ENCODE peak calls at places on chromosomes 4 and X, in six cellular contexts. L is neural progenitor cell, J is glutamatergic neuron, D is psoas muscle, O is cardiac fibroblast, Y is bronchial epithelial cell. N is an unnamed sample.

GRCh38 chr4:20253799-20254409 is 2.2 kb downstream of the SLIT2 start:
- DNase-seq in Y (no peak), D (peak; percentile 71), O (peak; percentile 52), J (peak; percentile 46), L (peak; percentile 48), N (peak; percentile 30)

GRCh38 chrX:53089224-53089842 is 4.6 kb upstream of the KANTR start:
- DNase-seq in L (peak; percentile 52), Y (peak; percentile 63), D (peak; percentile 63), J (peak; percentile 43), O (peak; percentile 75), N (peak; percentile 67)

GRCh38 chr4:1864076-1865008 is 6.9 kb upstream of the NSD2 start:
- DNase-seq in D (no peak), Y (no peak), O (no peak), L (peak; percentile 86), J (peak; percentile 55), N (no peak)

GRCh38 chr4:184100297-184100885 is 117.3 kb downstream of the ENPP6 start:
- DNase-seq in J (peak; percentile 83), Y (peak; percentile 3), O (peak; percentile 20), D (peak; percentile 76), L (peak; percentile 67), N (peak; percentile 30)

GRCh38 chrX:25442501-25442900 is 426.7 kb upstream of the ARX start:
- DNase-seq in O (no peak), J (no peak), D (no peak), Y (peak; percentile 0), L (peak; percentile 15), N (no peak)

GRCh38 chr4:109588176-109588575 is 28.1 kb downstream of the MCUB start:
- DNase-seq in L (no peak), J (no peak), O (peak; percentile 16), Y (no peak), D (no peak), N (no peak)

GRCh38 chrX:131729295-131729694 is 185.4 kb downstream of the OR13H1 start:
- DNase-seq in J (no peak), O (no peak), Y (no peak), L (no peak), D (peak; percentile 91), N (peak; percentile 91)

GRCh38 chr4:166324321-166324720 is 451.3 kb downstream of the TLL1 start:
- DNase-seq in O (peak; percentile 70), Y (peak; percentile 51), J (peak; percentile 56), L (peak; percentile 54), D (no peak), N (peak; percentile 3)

GRCh38 chr4:47662975-47663374 is 174.9 kb downstream of the CORIN start:
- DNase-seq in J (peak; percentile 49), D (no peak), L (peak; percentile 42), Y (no peak), O (peak; percentile 23), N (peak; percentile 7)

GRCh38 chrX:153474266-153474665 is 3.9 kb upstream of the HAUS7 start:
- DNase-seq in O (no peak), J (no peak), Y (no peak), D (no peak), L (no peak), N (no peak)

GRCh38 chr4:98908703-98909262 is 20.1 kb downstream of the EIF4E start:
- DNase-seq in L (no peak), Y (peak; percentile 20), J (no peak), O (no peak), D (no peak), N (no peak)

GRCh38 chr4:33923469-33923868 is 2320.8 kb downstream of the ARAP2 start:
- DNase-seq in D (no peak), L (no peak), J (no peak), Y (no peak), O (no peak), N (no peak)

GRCh38 chrX:31508338-31508737 is 436.5 kb upstream of the FTHL17 start:
- DNase-seq in J (no peak), O (peak; percentile 52), Y (no peak), D (no peak), L (no peak), N (peak; percentile 57)

DNA sequence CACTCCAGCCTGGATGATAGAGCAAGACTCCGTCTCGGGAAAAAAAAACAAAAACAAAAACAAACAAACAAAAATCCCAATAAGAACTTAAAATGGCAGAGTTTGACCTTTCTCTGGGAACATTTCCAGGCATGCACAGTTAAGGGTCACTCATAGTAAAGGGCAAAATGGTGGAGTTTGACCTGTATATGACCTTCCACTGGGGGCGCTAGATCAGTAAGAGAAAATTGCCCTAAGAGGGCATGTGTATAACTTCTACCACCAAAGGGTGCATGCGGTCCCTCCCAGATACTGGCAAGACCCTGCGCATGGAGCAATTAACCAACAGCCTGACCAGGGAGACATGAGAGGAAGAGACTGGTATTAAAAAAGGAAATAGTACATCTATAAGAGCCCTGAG is 177.2 kb downstream of the MOSPD2 start:
- DNase-seq in J (no peak), D (no peak), L (no peak), O (no peak), Y (no peak), N (no peak)
- TF ChIP-seq CTCF in J (no peak), D (no peak), L (peak; percentile 11), O (no peak), Y (no peak), N (no peak)

GRCh38 chrX:12446342-12447075 is 308.2 kb downstream of the FRMPD4 start:
- DNase-seq in L (no peak), J (no peak), O (peak; percentile 89), D (no peak), Y (peak; percentile 81), N (peak; percentile 58)

GRCh38 chrX:12443534-12444098 is 305.3 kb downstream of the FRMPD4 start:
- DNase-seq in O (no peak), Y (no peak), J (no peak), L (no peak), D (no peak), N (peak; percentile 21)

GRCh38 chrX:12440245-12440644 is 302.0 kb downstream of the FRMPD4 start:
- DNase-seq in Y (no peak), L (no peak), O (no peak), D (no peak), J (no peak), N (no peak)

GRCh38 chrX:12439396-12439795 is 301.1 kb downstream of the FRMPD4 start:
- DNase-seq in Y (no peak), J (no peak), L (no peak), D (no peak), O (no peak), N (peak; percentile 76)

GRCh38 chrX:12441376-12442128 is 303.3 kb downstream of the FRMPD4 start:
- DNase-seq in J (no peak), L (no peak), O (peak; percentile 90), Y (peak; percentile 60), D (no peak), N (peak; percentile 81)
- TF ChIP-seq CTCF in J (no peak), L (no peak), O (peak; percentile 8), Y (no peak), D (no peak), N (peak; percentile 25)

GRCh38 chr4:83364312-83364711 is 29.7 kb upstream of the HPSE start:
- DNase-seq in O (no peak), L (no peak), J (no peak), Y (peak; percentile 72), D (no peak), N (no peak)

GRCh38 chr4:83358410-83358809 is 23.8 kb upstream of the HPSE start:
- DNase-seq in J (no peak), Y (peak; percentile 82), O (peak; percentile 83), D (no peak), L (no peak), N (peak; percentile 71)

GRCh38 chr4:83360018-83360417 is 25.4 kb upstream of the HPSE start:
- DNase-seq in Y (no peak), J (no peak), D (no peak), O (no peak), L (no peak), N (no peak)

GRCh38 chr4:83361416-83362196 is 27.0 kb upstream of the HPSE start:
- DNase-seq in L (no peak), D (no peak), J (no peak), O (no peak), Y (no peak), N (no peak)

DNA sequence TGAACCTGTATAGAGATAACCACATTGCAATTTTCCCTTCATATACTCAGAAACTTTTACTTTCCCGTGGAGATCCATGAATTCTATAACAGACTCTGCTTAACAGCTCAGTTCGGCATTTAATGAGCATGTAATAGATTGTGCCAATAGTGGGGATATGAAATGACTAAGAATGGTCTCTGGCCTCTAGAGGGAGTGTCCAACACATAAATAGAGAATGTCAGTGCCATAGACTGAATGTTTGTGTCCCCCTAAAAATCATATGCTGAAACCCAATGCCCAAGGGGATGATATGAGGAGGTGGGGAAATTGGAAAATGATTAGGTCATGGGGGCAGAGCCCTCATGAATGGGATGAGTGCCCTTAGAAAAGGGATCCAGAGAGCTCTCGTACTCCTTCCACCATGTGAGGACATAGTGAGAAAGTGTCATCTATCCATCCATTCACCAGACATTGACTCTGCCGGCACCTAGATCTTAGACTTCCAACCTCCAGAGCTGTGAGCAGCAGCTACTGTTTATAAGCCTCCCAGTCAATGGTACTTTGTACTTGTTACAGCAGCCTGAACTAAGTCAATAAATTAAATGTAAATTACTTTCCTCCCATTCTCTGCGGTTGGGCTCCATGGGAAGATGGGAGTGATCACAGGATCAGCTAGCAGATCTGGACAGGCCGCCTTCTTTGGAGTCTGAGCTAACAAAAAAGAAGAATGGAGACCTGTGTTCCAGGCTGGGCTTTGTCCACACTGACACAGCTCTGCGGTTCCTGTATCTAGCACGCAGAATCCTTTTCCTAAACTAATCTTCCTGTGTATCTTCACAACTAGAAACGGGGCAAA is 28.1 kb upstream of the HPSE start:
- DNase-seq in L (no peak), O (peak; percentile 61), Y (peak; percentile 48), D (no peak), J (no peak), N (peak; percentile 43)
- TF ChIP-seq CTCF in L (peak; percentile 42), O (peak; percentile 44), Y (peak; percentile 36), D (peak; percentile 22), J (no peak), N (peak; percentile 58)

DNA sequence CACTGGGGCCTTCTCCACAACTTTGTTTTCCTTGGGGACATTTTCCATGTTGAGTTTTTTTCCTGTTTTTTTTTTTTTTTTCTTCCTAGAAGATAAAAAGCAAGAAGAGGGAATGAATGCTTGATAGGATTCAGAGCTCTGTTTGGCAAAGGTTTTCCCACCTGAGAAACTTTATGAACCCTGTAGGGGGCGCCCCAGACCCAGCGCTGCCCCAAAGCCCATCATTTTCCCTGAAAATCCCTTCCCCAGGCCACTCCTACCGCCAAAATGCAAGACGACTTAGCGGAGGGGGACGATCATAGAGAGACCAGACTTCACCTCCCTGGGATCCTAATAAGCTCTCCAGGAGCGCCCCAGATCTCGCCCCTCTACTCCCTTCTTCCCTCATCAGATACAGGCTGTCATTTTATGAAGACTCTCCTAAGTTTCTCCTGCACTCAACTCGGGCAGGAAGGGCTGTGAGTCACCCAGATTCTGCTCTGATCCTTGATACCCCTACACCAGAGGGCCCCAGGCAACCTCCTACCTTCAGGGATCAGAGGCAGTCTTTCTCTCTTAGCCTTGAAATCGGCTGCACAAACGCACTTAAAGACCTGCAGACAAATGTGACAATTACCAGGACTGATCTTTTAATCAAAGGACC is 1.4 kb downstream of the BEX5 start:
- DNase-seq in D (no peak), O (no peak), J (peak; percentile 42), Y (no peak), L (peak; percentile 31), N (no peak)
- TF ChIP-seq CTCF in D (no peak), O (no peak), J (peak; percentile 51), Y (no peak), L (peak; percentile 46), N (no peak)

GRCh38 chr4:5389756-5390155 is 318.6 kb downstream of the EVC2 start:
- DNase-seq in L (no peak), Y (no peak), O (no peak), D (no peak), J (no peak), N (no peak)
- TF ChIP-seq CTCF in L (no peak), Y (no peak), O (no peak), D (no peak), J (no peak), N (no peak)

GRCh38 chr4:106691749-106692148 is 323.2 kb upstream of the GIMD1 start:
- DNase-seq in O (peak; percentile 43), L (peak; percentile 20), D (no peak), Y (no peak), J (no peak), N (no peak)
- TF ChIP-seq CTCF in O (peak; percentile 17), L (peak; percentile 41), D (no peak), Y (no peak), J (no peak), N (peak; percentile 24)